ENCODE peak calls at places on chromosomes 6 and 20, in five cellular contexts. S, F, H, O and G are unnamed samples. For H3K79me1 and H3K4me1, the result is how much of the 10 kb centered on the place peaks cover.

GRCh38 chr6:40395066-40395697 is 192.0 kb downstream of the LRFN2 start:
- DNase-seq in F (peak), H (no peak), S (no peak), O (peak), G (no peak)

GRCh38 chr20:48827880-48828733 is at the start of gene PREX1:
- DNase-seq in H (peak), O (peak), F (peak), S (peak), G (peak)

GRCh38 chr20:49586967-49587587 is 19.1 kb upstream of the PTGIS start:
- DNase-seq in S (no peak), H (no peak), O (no peak), F (no peak), G (no peak)

GRCh38 chr20:37598101-37598530 is 70.4 kb upstream of the BLCAP start:
- DNase-seq in H (peak), O (peak), S (no peak), F (peak), G (no peak)

GRCh38 chr6:97282238-97282725 is 734 bp downstream of the MMS22L start:
- DNase-seq in S (no peak), O (no peak), H (peak), F (no peak), G (peak)

GRCh38 chr6:15157479-15157878 is 88.4 kb upstream of the JARID2 start:
- DNase-seq in H (no peak), S (no peak), O (no peak), F (no peak), G (no peak)

GRCh38 chr6:84525907-84526306 is 238.5 kb downstream of the TBX18 start:
- DNase-seq in F (no peak), O (no peak), H (no peak), S (no peak), G (no peak)

GRCh38 chr6:39801456-39802251 is 9.5 kb downstream of the DAAM2 start:
- DNase-seq in F (no peak), H (no peak), O (no peak), S (no peak), G (no peak)

GRCh38 chr20:40728470-40728869 is 39.4 kb upstream of the MAFB start:
- DNase-seq in S (no peak), F (no peak), H (no peak), O (no peak), G (no peak)

DNA sequence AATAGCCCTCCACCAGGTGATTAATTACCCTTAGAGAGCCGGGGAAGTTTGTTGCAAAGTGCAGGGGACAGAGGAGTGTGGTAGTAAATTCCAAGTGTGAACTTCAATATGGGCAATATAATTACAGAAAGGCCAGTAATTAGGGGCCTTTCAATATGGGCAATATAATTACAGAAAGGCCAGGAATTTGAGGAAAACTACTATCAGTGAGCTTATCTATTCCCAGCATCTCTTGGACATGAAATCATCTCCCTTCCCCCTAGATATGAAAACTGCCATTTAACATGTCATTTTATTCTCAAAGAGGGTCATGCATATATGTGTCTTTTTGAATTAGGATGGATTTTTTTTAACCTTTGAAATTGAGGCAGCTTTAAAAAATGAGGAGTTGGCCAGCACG is 102.0 kb downstream of the FOXO3 start:
- DNase-seq in S (no peak), F (no peak), O (no peak), H (no peak), G (no peak)
- H3K79me1 ChIP-seq in S (under half), F (under half), O (under half), H (under half), G (under half)

DNA sequence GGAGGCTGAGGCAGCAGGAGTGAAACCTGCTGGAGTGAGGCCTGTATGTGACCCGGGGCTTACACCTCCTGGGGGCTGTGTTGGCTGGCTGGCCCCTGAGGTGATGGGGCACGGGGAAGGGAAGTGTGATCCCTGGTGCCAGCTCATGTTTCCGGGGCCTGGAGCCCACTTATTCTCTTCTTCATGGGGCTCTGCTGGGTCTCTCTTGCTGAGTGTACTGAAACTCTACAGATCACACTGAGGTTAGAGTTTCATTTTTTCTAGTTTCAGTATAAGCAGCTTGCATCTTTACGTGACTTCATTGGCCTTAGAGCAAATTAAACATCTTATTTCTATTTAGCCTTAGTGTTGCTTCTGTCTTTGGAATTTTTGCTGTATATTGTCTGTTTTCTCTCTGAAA is 96.2 kb downstream of the ANKS1A start:
- DNase-seq in S (no peak), F (no peak), O (no peak), H (no peak), G (no peak)
- H3K4me1 ChIP-seq in S (under half), F (under half), O (under half), H (under half), G (under half)

GRCh38 chr20:34525709-34526416 is 9.6 kb downstream of the DYNLRB1 start:
- DNase-seq in F (no peak), H (no peak), O (no peak), S (peak), G (peak)
- H3K79me1 ChIP-seq in F (under half), H (under half), O (under half), S (under half), G (under half)

GRCh38 chr6:56767435-56767834 is 124.7 kb upstream of the DST start:
- DNase-seq in H (no peak), O (no peak), S (no peak), F (no peak), G (no peak)
- H3K4me1 ChIP-seq in H (under half), O (under half), S (under half), F (under half), G (under half)

GRCh38 chr6:46279874-46280273 is 109.1 kb upstream of the ENPP5 start:
- DNase-seq in F (no peak), O (no peak), S (no peak), H (no peak), G (no peak)
- H3K79me1 ChIP-seq in F (under half), O (under half), S (under half), H (under half), G (under half)

GRCh38 chr20:38875170-38875993 is 50.8 kb upstream of the FAM83D start:
- DNase-seq in O (no peak), H (no peak), S (no peak), F (no peak), G (no peak)
- H3K4me1 ChIP-seq in O (under half), H (under half), S (under half), F (under half), G (under half)